ENCODE peak calls at places on chromosomes 3 and 15, in ten cellular contexts. E, Z, S, P, K, J, G, B, F and V are unnamed samples.

GRCh38 chr3:97698691-97699090 is 65.9 kb upstream of the ARL6 start:
- DNase-seq in E (no peak), Z (no peak), S (no peak), P (no peak), K (no peak), J (no peak), G (no peak), B (no peak), F (no peak), V (no peak)

GRCh38 chr3:2098398-2099027 is at the start of gene CNTN4:
- DNase-seq in E (no peak), Z (no peak), S (peak), P (no peak), K (peak), J (no peak), G (peak), B (peak), F (peak), V (peak)

GRCh38 chr15:68384451-68385239 is 47.3 kb downstream of the ITGA11 start:
- DNase-seq in E (no peak), Z (peak), S (peak), P (no peak), K (no peak), J (peak), G (peak), B (peak), F (peak), V (no peak)

GRCh38 chr15:38187646-38188313 is 64.9 kb upstream of the SPRED1 start:
- DNase-seq in E (no peak), Z (no peak), S (no peak), P (no peak), K (no peak), J (peak), G (no peak), B (no peak), F (no peak), V (no peak)

GRCh38 chr15:98562361-98562791 is 86.0 kb upstream of the IGF1R start:
- DNase-seq in E (no peak), Z (no peak), S (no peak), P (no peak), K (no peak), J (no peak), G (no peak), B (no peak), F (no peak), V (no peak)

GRCh38 chr3:52291508-52292181 is 4.0 kb downstream of the GLYCTK start:
- DNase-seq in E (no peak), Z (no peak), S (no peak), P (no peak), K (peak), J (no peak), G (peak), B (no peak), F (no peak), V (peak)

GRCh38 chr15:63860161-63860954 is 26.6 kb upstream of the HERC1 start:
- DNase-seq in E (no peak), Z (no peak), S (no peak), P (peak), K (no peak), J (no peak), G (no peak), B (no peak), F (no peak), V (no peak)

GRCh38 chr15:101614001-101614585 is 38.1 kb downstream of the TM2D3 start:
- DNase-seq in E (no peak), Z (no peak), S (no peak), P (no peak), K (peak), J (no peak), G (no peak), B (no peak), F (no peak), V (no peak)

GRCh38 chr15:63449711-63450110 is 54.7 kb upstream of the USP3 start:
- DNase-seq in E (no peak), Z (no peak), S (no peak), P (no peak), K (no peak), J (no peak), G (peak), B (peak), F (peak), V (no peak)

GRCh38 chr3:114333180-114333922 is 39.5 kb downstream of the TIGIT start:
- DNase-seq in E (no peak), Z (peak), S (no peak), P (no peak), K (no peak), J (no peak), G (no peak), B (peak), F (no peak), V (no peak)

GRCh38 chr3:58041182-58041825 is 33.1 kb downstream of the FLNB start:
- DNase-seq in E (no peak), Z (peak), S (no peak), P (no peak), K (no peak), J (peak), G (no peak), B (peak), F (no peak), V (no peak)

GRCh38 chr15:96087180-96087886 is 243.2 kb upstream of the NR2F2 start:
- DNase-seq in E (no peak), Z (no peak), S (no peak), P (no peak), K (no peak), J (no peak), G (no peak), B (no peak), F (no peak), V (no peak)

GRCh38 chr15:40040293-40040635 is 1.3 kb upstream of the SRP14 start:
- DNase-seq in E (no peak), Z (no peak), S (no peak), P (no peak), K (no peak), J (no peak), G (no peak), B (no peak), F (no peak), V (no peak)

GRCh38 chr15:61835476-61836106 is 224.7 kb downstream of the VPS13C start:
- DNase-seq in E (no peak), Z (peak), S (peak), P (peak), K (peak), J (peak), G (peak), B (peak), F (peak), V (peak)

DNA sequence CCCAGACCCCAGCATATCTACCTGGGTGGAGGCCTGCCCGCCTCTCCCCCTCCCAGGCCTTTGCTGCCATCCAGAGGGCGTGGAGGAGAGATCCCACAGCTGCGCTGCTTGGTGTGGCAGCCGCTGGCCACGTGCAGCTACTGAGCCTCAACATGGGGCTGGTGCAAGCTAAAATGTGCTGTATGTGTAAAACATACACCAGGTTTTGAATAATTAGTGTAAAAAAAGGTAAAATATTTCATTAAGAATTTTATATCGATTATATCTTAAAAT is 95.8 kb downstream of the SEC22A start:
- DNase-seq in E (no peak), Z (no peak), S (no peak), P (no peak), K (no peak), J (no peak), G (no peak), B (no peak), F (no peak), V (no peak)
- TF ChIP-seq CTCF in E (no peak), Z (no peak), S (no peak), P (no peak), K (no peak), J (no peak), G (no peak), B (no peak), F (no peak), V (no peak)

GRCh38 chr3:112531358-112531781 is 30.4 kb downstream of the ATG3 start:
- DNase-seq in E (no peak), Z (peak), S (no peak), P (no peak), K (peak), J (peak), G (no peak), B (peak), F (peak), V (peak)
- TF ChIP-seq CTCF in E (peak), Z (peak), S (peak), P (peak), K (peak), J (peak), G (peak), B (peak), F (peak), V (peak)

DNA sequence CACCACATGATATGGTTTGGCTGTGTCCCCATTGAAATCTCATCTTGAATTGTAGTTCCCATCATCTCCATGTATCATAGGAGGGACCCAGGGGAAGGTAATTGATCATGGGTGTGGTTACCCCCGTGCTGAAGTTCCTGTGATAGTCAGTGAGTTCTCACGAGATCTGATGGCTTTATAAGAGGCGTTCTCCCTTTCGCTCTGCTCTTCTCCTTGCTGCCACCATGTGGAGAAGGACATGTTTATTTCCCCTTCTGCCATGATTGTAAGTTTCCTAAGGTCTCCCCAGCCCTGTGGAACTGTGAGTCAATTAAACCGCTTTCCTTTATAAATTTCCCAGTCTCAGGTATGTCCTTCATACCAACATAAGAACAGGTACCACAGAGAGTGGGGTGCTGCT is 21.9 kb downstream of the OSTN start:
- DNase-seq in E (no peak), Z (peak), S (no peak), P (no peak), K (no peak), J (no peak), G (no peak), B (peak), F (peak), V (no peak)
- TF ChIP-seq CTCF in E (no peak), Z (no peak), S (no peak), P (no peak), K (no peak), J (no peak), G (no peak), B (peak), F (no peak), V (no peak)

GRCh38 chr15:22891426-22892210 is 53.2 kb downstream of the NIPA2 start:
- DNase-seq in E (no peak), Z (no peak), S (no peak), P (no peak), K (no peak), J (no peak), G (no peak), B (no peak), F (no peak), V (no peak)
- TF ChIP-seq CTCF in E (no peak), Z (no peak), S (no peak), P (no peak), K (no peak), J (no peak), G (no peak), B (no peak), F (no peak), V (no peak)

GRCh38 chr3:12141350-12141749 is 17.4 kb downstream of the TIMP4 start:
- DNase-seq in E (no peak), Z (no peak), S (no peak), P (no peak), K (no peak), J (no peak), G (no peak), B (no peak), F (no peak), V (no peak)
- TF ChIP-seq CTCF in E (no peak), Z (no peak), S (no peak), P (no peak), K (no peak), J (no peak), G (no peak), B (no peak), F (no peak), V (no peak)

GRCh38 chr3:133387341-133387740 is 12.5 kb upstream of the BFSP2 start:
- DNase-seq in E (no peak), Z (no peak), S (no peak), P (no peak), K (no peak), J (no peak), G (no peak), B (no peak), F (no peak), V (no peak)

GRCh38 chr3:133381346-133382109 is 18.3 kb upstream of the BFSP2 start:
- DNase-seq in E (no peak), Z (no peak), S (no peak), P (no peak), K (no peak), J (no peak), G (no peak), B (no peak), F (no peak), V (no peak)

GRCh38 chr3:133386876-133387275 is 13.0 kb upstream of the BFSP2 start:
- DNase-seq in E (no peak), Z (no peak), S (no peak), P (no peak), K (no peak), J (no peak), G (no peak), B (no peak), F (no peak), V (no peak)

GRCh38 chr3:133383175-133383574 is 16.7 kb upstream of the BFSP2 start:
- DNase-seq in E (no peak), Z (no peak), S (no peak), P (no peak), K (no peak), J (no peak), G (no peak), B (no peak), F (no peak), V (no peak)

DNA sequence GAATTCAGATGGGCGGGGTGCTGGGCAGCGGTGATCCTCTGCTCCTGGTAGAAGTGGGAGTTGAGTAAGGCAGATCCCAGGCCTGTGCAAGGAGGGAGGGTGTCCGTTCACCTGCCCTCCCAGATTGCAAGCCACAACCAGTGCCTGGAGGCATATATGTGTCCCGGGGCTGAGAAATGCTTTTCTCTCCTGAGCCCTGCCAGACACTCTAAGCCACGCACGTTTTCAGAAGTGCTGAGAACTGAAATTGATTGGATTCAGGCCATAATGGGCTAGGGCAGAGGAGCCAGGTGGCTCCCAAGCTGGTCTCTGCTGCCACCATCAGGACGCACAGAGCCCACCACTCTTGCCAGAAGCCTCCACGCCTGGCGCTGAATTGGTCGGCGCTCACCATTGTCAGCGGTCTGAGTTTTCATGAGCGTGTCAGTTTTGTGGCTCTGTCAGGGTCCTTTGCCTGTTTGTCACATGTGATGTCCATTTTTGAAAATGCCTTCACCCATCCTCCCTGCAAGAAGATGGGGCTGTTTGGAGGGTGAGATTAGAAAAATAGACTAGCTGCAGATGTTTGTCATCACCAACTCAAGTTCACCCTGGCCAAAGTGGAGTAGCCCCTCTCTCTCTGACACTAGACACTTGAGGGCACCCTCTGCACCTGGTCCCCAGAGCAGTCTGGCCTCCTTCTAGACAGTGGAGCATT is 15.4 kb upstream of the BFSP2 start:
- DNase-seq in E (no peak), Z (peak), S (peak), P (no peak), K (peak), J (peak), G (peak), B (peak), F (peak), V (peak)
- TF ChIP-seq CTCF in E (peak), Z (peak), S (peak), P (no peak), K (peak), J (peak), G (peak), B (peak), F (peak), V (peak)

DNA sequence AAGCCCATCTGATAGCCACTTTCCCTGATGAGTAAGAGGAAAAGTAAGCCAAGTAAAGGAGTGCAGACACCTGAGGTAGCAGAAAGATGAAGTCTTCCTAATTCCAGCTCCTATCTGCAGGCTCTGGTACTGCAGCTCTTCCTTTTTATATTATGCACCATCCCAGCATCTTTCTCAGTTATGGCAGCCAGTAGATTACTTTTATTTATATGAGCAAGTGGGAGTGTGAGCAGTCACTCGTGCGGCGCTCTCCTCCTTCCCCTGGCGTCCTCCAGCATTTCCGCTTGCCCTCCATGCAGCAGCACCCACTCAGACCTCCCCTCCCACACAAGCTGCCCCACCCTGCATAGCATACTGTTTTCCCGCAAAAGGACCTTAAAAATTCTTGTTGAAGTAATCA is 465.9 kb upstream of the DPPA4 start:
- DNase-seq in E (no peak), Z (peak), S (no peak), P (no peak), K (no peak), J (no peak), G (no peak), B (no peak), F (peak), V (no peak)
- TF ChIP-seq CTCF in E (no peak), Z (peak), S (no peak), P (no peak), K (no peak), J (no peak), G (peak), B (peak), F (no peak), V (no peak)

GRCh38 chr15:100597862-100598261 is 4.1 kb downstream of the LINS1 start:
- DNase-seq in E (no peak), Z (no peak), S (no peak), P (no peak), K (no peak), J (no peak), G (no peak), B (no peak), F (no peak), V (no peak)
- TF ChIP-seq CTCF in E (no peak), Z (no peak), S (no peak), P (no peak), K (no peak), J (no peak), G (no peak), B (no peak), F (no peak), V (no peak)

GRCh38 chr3:142366434-142366833 is 81.4 kb downstream of the XRN1 start:
- DNase-seq in E (no peak), Z (peak), S (no peak), P (no peak), K (no peak), J (no peak), G (no peak), B (peak), F (peak), V (peak)
- TF ChIP-seq CTCF in E (no peak), Z (no peak), S (no peak), P (no peak), K (no peak), J (no peak), G (no peak), B (peak), F (peak), V (peak)

DNA sequence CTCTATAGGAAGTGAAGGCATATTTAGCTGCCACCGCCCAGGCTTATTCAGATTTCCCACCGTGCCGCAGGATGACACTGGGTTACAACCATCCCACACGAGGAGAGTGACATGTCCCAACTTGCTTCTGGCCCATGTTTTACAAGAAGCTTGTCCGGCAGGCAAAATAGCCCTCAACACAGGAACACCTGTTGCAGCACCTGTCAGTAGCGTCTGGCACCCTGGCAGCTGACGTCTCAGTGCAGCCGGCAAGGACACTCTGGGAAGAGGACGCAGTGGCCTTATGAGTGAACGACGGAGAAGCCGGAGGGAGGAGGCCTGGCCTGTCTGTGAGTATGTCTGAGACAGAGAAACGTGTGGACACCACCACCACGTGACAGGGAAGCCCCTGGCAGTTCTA is 32.1 kb downstream of the FAM174B start:
- DNase-seq in E (no peak), Z (no peak), S (no peak), P (no peak), K (no peak), J (no peak), G (no peak), B (no peak), F (no peak), V (no peak)
- TF ChIP-seq CTCF in E (no peak), Z (no peak), S (no peak), P (no peak), K (no peak), J (no peak), G (no peak), B (no peak), F (no peak), V (no peak)